ENCODE peak calls at places on chromosomes 16 and 17, in four cellular contexts. V is hippocampal formation; W is substantia nigra; A is activated naive CD4-positive, alpha-beta T cell treated with anti-CD3 and anti-CD28 coated beads for 36 hours. F is an unnamed sample.

GRCh38 chr17:68036304-68037147 is 991 bp downstream of the KPNA2 start:
- DNase-seq in A (no peak), V (no peak), W (no peak), F (no peak)

GRCh38 chr17:57599271-57600045 is 145.6 kb downstream of the CCDC182 start:
- DNase-seq in W (no peak), A (peak), V (no peak), F (no peak)

GRCh38 chr16:23826528-23827244 is 9.1 kb upstream of the PRKCB start:
- DNase-seq in W (no peak), A (no peak), V (no peak), F (no peak)

GRCh38 chr16:14004719-14005315 is 66.3 kb upstream of the MRTFB start:
- DNase-seq in W (no peak), A (no peak), V (no peak), F (no peak)

GRCh38 chr16:15690296-15690695 is 40.3 kb downstream of the NDE1 start:
- DNase-seq in V (no peak), W (no peak), A (no peak), F (no peak)

GRCh38 chr17:69761767-69762321 is 313.2 kb upstream of the KCNJ16 start:
- DNase-seq in V (no peak), W (no peak), A (no peak), F (no peak)

GRCh38 chr17:48625502-48626201 is 506 bp downstream of the HOXB9 start:
- DNase-seq in A (peak), V (no peak), W (no peak), F (no peak)

GRCh38 chr17:5286846-5287245 is 4.8 kb downstream of the RABEP1 start:
- DNase-seq in W (no peak), V (no peak), A (no peak), F (no peak)

GRCh38 chr17:19763416-19763815 is 15.3 kb upstream of the ALDH3A1 start:
- DNase-seq in V (no peak), W (no peak), A (no peak), F (no peak)

GRCh38 chr17:41171881-41172280 is 3.9 kb upstream of the KRTAP4-3 start:
- DNase-seq in A (no peak), W (no peak), V (no peak), F (no peak)

GRCh38 chr16:78982344-78982743 is 618.2 kb downstream of the MAF start:
- DNase-seq in A (no peak), W (no peak), V (no peak), F (no peak)

GRCh38 chr16:53546988-53547391 is 44.0 kb upstream of the AKTIP start:
- DNase-seq in W (no peak), V (no peak), A (peak), F (no peak)

GRCh38 chr16:57268804-57269800 is 15.4 kb downstream of the PLLP start:
- DNase-seq in V (no peak), W (no peak), A (no peak), F (no peak)

GRCh38 chr17:68048996-68049395 is 13.5 kb downstream of the KPNA2 start:
- DNase-seq in V (no peak), W (no peak), A (no peak), F (no peak)

GRCh38 chr17:6953689-6954088 is 42.2 kb upstream of the ALOX12 start:
- DNase-seq in W (no peak), A (no peak), V (no peak), F (no peak)

GRCh38 chr17:47615766-47616424 is 33.8 kb upstream of the KPNB1 start:
- DNase-seq in A (no peak), V (no peak), W (no peak), F (no peak)

GRCh38 chr17:60224064-60224463 is 74.3 kb downstream of the CA4 start:
- DNase-seq in V (no peak), A (no peak), W (no peak), F (no peak)

GRCh38 chr17:1362065-1362848 is 37.8 kb downstream of the YWHAE start:
- DNase-seq in W (no peak), V (no peak), A (peak), F (no peak)

GRCh38 chr16:11125936-11126335 is 130.1 kb downstream of the SOCS1 start:
- DNase-seq in V (no peak), A (no peak), W (no peak), F (no peak)

GRCh38 chr17:82477934-82478333 is 19.4 kb downstream of the NARF start:
- DNase-seq in W (no peak), V (no peak), A (no peak), F (no peak)

F was measured in anterior cingulate cortex.